ENCODE peak calls at places on chromosomes 16 and 17, in eight cellular contexts. F is NCI-H345; I is activated CD4-positive, alpha-beta T cell treated with anti-CD3 and anti-CD28 coated beads, Interleukin-2, amount 50 U/mL, for 4 hours; E is fibroblast of pulmonary artery; B is NCI-H1092; L is aorta; W is HT-29; Q is activated CD4-positive, alpha-beta memory T cell treated with anti-CD3 and anti-CD28 coated beads, Interleukin-2, amount 10 ng/mL, durations not matched to agents 7 days and 5 days. X is an unnamed sample.

GRCh38 chr16:12775689-12776236 is 27.9 kb downstream of the CPPED1 start:
- DNase-seq in E (no peak), L (no peak), W (no peak), Q (no peak), F (no peak), I (no peak), B (no peak), X (no peak)

GRCh38 chr17:4514206-4514605 is 15.5 kb downstream of the SPNS2 start:
- DNase-seq in I (no peak), F (no peak), L (no peak), B (no peak), W (peak), E (no peak), Q (no peak), X (no peak)

GRCh38 chr17:3447625-3448024 is 14.0 kb upstream of the OR1E2 start:
- DNase-seq in B (no peak), E (peak), L (no peak), Q (no peak), W (peak), I (no peak), F (no peak), X (no peak)

GRCh38 chr17:13544292-13544691 is 57.4 kb downstream of the HS3ST3A1 start:
- DNase-seq in L (no peak), B (no peak), Q (no peak), E (peak), I (no peak), W (no peak), F (no peak), X (no peak)

GRCh38 chr16:69931631-69932030 is 19.5 kb upstream of the CLEC18A start:
- DNase-seq in F (no peak), L (no peak), I (no peak), B (no peak), W (no peak), Q (no peak), E (no peak), X (no peak)

GRCh38 chr17:46832945-46833839 is 14.7 kb upstream of the WNT3 start:
- DNase-seq in Q (no peak), I (no peak), E (peak), F (no peak), W (no peak), L (no peak), B (no peak), X (no peak)

GRCh38 chr17:31393749-31394146 is 2.3 kb downstream of the RAB11FIP4 start:
- DNase-seq in L (peak), E (no peak), B (no peak), F (no peak), Q (no peak), W (no peak), I (no peak), X (no peak)

GRCh38 chr17:68006797-68007196 is 10.5 kb upstream of the C17orf58 start:
- DNase-seq in I (no peak), Q (no peak), W (no peak), E (peak), F (no peak), L (no peak), B (no peak), X (no peak)

GRCh38 chr17:6254036-6254435 is 180.9 kb downstream of the AIPL1 start:
- DNase-seq in L (no peak), B (no peak), E (no peak), Q (no peak), I (no peak), F (no peak), W (no peak), X (no peak)

GRCh38 chr17:19766421-19767270 is 18.5 kb upstream of the ALDH3A1 start:
- DNase-seq in E (peak), F (peak), B (peak), Q (peak), I (peak), L (peak), W (peak), X (peak)

GRCh38 chr17:6420173-6420641 is 14.7 kb downstream of the AIPL1 start:
- DNase-seq in W (no peak), B (no peak), I (no peak), L (no peak), E (peak), F (peak), Q (no peak), X (no peak)

GRCh38 chr16:70746708-70747424 is 54.1 kb downstream of the VAC14 start:
- DNase-seq in E (peak), L (peak), I (no peak), W (peak), Q (peak), F (no peak), B (no peak), X (peak)

GRCh38 chr16:22962905-22963304 is 148.9 kb downstream of the HS3ST2 start:
- DNase-seq in W (no peak), B (no peak), I (no peak), L (no peak), Q (no peak), E (no peak), F (no peak), X (no peak)

GRCh38 chr17:43360376-43360738 is 38.4 kb upstream of the ARL4D start:
- DNase-seq in Q (peak), F (peak), I (peak), L (no peak), W (no peak), E (peak), B (peak), X (peak)

GRCh38 chr17:58338907-58339774 is 10.5 kb upstream of the TSPOAP1 start:
- DNase-seq in E (peak), Q (peak), I (no peak), B (no peak), F (no peak), W (peak), L (peak), X (peak)

GRCh38 chr16:11774065-11774626 is 22.9 kb downstream of the ZC3H7A start:
- DNase-seq in E (no peak), B (no peak), Q (no peak), W (no peak), I (no peak), L (no peak), F (no peak), X (no peak)

GRCh38 chr17:74183411-74183810 is 20.1 kb upstream of the RPL38 start:
- DNase-seq in B (no peak), Q (no peak), I (no peak), E (no peak), F (no peak), W (no peak), L (peak), X (no peak)

GRCh38 chr17:19397556-19398041 is 10.6 kb upstream of the MFAP4 start:
- DNase-seq in E (no peak), L (peak), B (no peak), Q (no peak), I (no peak), W (peak), F (no peak), X (no peak)

GRCh38 chr17:48215583-48216139 is 108.1 kb downstream of the SNX11 start:
- DNase-seq in Q (no peak), F (peak), B (peak), W (peak), L (no peak), E (peak), I (no peak), X (no peak)

GRCh38 chr16:11994187-11995119 is 17.9 kb downstream of the SNX29 start:
- DNase-seq in L (no peak), I (no peak), F (no peak), W (no peak), Q (no peak), B (no peak), E (no peak), X (no peak)

X was measured in DND-41.